ENCODE peak calls at places on chromosome 18, in ten cellular contexts. T is gastrocnemius medialis, W is IMR-90, C is H54, Z is A549, K is NB4, I is body of pancreas, S is sigmoid colon, H is right lobe of liver, E is heart left ventricle. R is an unnamed sample.
A peak's percentile ranks its signal among the peaks of the same experiment; 100 is the strongest.

GRCh38 chr18:61554117-61554776 is 221.0 kb downstream of the CDH20 start:
- DNase-seq in C (no peak), S (no peak), W (no peak), H (peak; percentile 52), K (no peak), Z (no peak), T (no peak), I (peak; percentile 32), E (no peak), R (no peak)

GRCh38 chr18:44673256-44673950 is 7.3 kb upstream of the SETBP1 start:
- DNase-seq in K (no peak), C (no peak), S (no peak), H (no peak), Z (no peak), W (no peak), E (no peak), T (no peak), I (no peak), R (no peak)

GRCh38 chr18:46134920-46135675 is 30.9 kb downstream of the HAUS1 start:
- DNase-seq in C (no peak), S (no peak), I (no peak), Z (no peak), K (no peak), H (no peak), T (peak; percentile 86), E (peak; percentile 47), W (no peak), R (no peak)

GRCh38 chr18:34801769-34802168 is 91.7 kb downstream of the DTNA start:
- DNase-seq in Z (no peak), C (no peak), I (no peak), W (peak; percentile 72), K (no peak), S (no peak), E (no peak), T (no peak), H (no peak), R (no peak)

GRCh38 chr18:24502621-24503020 is 42.2 kb downstream of the HRH4 start:
- DNase-seq in E (no peak), S (no peak), K (no peak), T (no peak), Z (no peak), C (no peak), W (no peak), H (no peak), I (no peak), R (no peak)

GRCh38 chr18:56696966-56697365 is 45.8 kb downstream of the WDR7 start:
- DNase-seq in E (no peak), C (no peak), S (no peak), W (peak; percentile 67), I (no peak), T (no peak), H (no peak), K (no peak), Z (peak; percentile 39), R (no peak)

GRCh38 chr18:2070636-2071035 is 500.7 kb downstream of the METTL4 start:
- DNase-seq in H (no peak), S (no peak), I (peak; percentile 47), K (no peak), C (no peak), T (no peak), W (no peak), Z (no peak), E (no peak), R (no peak)

GRCh38 chr18:750456-750855 is 38.0 kb upstream of the ENOSF1 start:
- DNase-seq in W (no peak), S (no peak), I (no peak), H (no peak), Z (no peak), T (no peak), K (no peak), C (no peak), E (no peak), R (no peak)

GRCh38 chr18:5958822-5959221 is 63.5 kb upstream of the TMEM200C start:
- DNase-seq in W (no peak), T (no peak), K (no peak), Z (no peak), E (no peak), S (no peak), I (no peak), H (no peak), C (no peak), R (no peak)

GRCh38 chr18:67281746-67282145 is 234.8 kb downstream of the DSEL start:
- DNase-seq in I (no peak), S (no peak), T (no peak), C (no peak), H (no peak), K (no peak), E (no peak), Z (no peak), W (no peak), R (no peak)

GRCh38 chr18:23560186-23560585 is 26.1 kb downstream of the NPC1 start:
- DNase-seq in W (no peak), H (no peak), T (no peak), C (no peak), K (no peak), Z (no peak), E (no peak), I (no peak), S (no peak), R (no peak)

GRCh38 chr18:50177294-50177992 is 17.5 kb downstream of the MYO5B start:
- DNase-seq in C (no peak), K (no peak), E (no peak), S (no peak), H (no peak), I (no peak), Z (no peak), T (no peak), W (no peak), R (no peak)

GRCh38 chr18:13165636-13166423 is 52.7 kb upstream of the LDLRAD4 start:
- DNase-seq in H (no peak), S (no peak), K (no peak), C (no peak), I (no peak), E (no peak), Z (no peak), W (no peak), T (no peak), R (no peak)

GRCh38 chr18:36828630-36829361 is at the start of the genes KIAA1328 and TPGS2:
- DNase-seq in H (peak; percentile 91), I (peak; percentile 76), K (peak; percentile 94), Z (peak; percentile 88), W (peak; percentile 81), S (peak; percentile 90), T (peak; percentile 71), C (peak; percentile 69), E (peak; percentile 87), R (peak; percentile 96)
- TF ChIP-seq POLR2A in H (peak; percentile 35), I (peak; percentile 82), K (peak; percentile 44), Z (peak; percentile 53), W (peak; percentile 69), S (no peak), T (peak; percentile 43), C (peak; percentile 36), E (peak; percentile 65), R (no peak)

DNA sequence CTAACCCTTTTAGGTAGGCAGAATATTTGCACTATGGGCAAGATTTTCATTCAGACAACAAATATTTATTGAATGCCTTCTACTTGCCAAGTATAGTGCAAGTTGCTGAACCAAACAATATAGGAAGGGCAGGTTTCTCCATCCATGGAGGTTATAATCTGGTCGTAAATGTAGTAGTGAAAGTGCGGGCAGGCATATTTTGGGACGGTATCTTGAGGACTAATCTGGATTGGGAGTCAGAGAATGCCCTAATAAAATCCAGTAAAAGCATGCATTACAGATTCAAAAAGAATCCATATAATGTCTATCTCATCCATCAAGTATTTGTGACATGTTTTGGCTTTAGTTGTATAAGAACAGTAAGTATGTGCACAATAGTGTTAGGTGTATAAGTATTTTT is 1.7 kb upstream of the NDUFV2 start:
- DNase-seq in H (no peak), S (no peak), K (no peak), I (no peak), Z (no peak), W (no peak), T (no peak), C (no peak), E (no peak), R (no peak)
- TF ChIP-seq POLR2A in H (no peak), S (no peak), K (no peak), I (no peak), Z (no peak), W (no peak), T (no peak), C (no peak), E (no peak), R (no peak)

GRCh38 chr18:63155169-63155852 is 164.3 kb downstream of the BCL2 start:
- DNase-seq in E (peak; percentile 58), W (no peak), H (peak; percentile 77), S (peak; percentile 76), K (peak; percentile 52), C (peak; percentile 44), T (peak; percentile 77), Z (peak; percentile 46), I (peak; percentile 79), R (peak; percentile 91)
- TF ChIP-seq POLR2A in E (no peak), W (no peak), H (no peak), S (no peak), K (no peak), C (no peak), T (no peak), Z (no peak), I (no peak), R (no peak)

DNA sequence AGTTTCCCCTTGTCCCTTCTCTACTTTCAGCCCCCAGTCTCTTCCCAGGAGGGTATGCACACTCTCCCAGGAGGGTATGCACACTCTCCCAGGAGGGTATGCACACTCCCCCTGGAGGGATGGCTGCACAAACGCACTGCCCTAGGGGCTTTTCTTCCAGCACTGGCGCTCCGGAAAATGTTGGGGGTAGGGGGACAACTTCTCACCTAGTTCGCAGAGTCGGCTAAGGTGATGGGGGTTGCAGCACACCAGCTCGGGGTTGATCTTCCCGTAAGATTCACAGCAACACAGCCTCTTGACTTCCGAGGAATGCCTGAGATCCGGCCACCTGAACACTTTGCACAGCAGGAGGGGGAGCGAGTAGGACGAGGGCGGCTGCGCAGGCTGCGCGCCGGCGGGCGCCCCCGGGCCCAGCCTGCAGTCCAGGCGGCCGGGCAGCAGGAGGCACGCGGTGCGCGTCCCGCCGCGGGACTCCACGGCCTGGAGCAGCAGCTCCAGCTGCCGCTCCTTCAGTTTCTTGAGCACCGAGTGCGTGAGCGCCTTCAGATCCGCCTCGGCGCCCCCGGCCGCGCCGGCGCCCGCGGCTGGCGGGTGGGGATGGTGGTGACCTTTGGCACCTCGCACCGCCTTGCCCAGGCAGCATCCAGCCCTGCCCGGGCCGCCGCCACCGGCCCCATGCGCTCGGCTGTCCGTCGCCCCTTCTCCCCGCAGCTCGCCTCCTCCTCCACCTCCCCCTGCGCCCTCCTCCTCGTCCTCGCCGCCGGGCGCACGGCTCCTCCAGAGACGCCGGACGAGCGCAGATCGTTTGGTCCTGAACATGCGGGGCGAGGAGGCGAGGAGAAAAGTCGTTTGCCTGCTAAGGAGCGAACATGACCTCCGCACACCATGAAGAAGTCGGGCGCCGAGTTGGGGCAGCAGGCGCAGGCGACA is 894 bp downstream of the SMAD7 start:
- DNase-seq in E (no peak), T (no peak), H (no peak), Z (peak; percentile 62), W (peak; percentile 60), I (peak; percentile 64), S (no peak), K (peak; percentile 76), C (no peak), R (no peak)
- TF ChIP-seq POLR2A in E (peak; percentile 10), T (peak; percentile 34), H (no peak), Z (no peak), W (peak; percentile 24), I (peak; percentile 26), S (no peak), K (no peak), C (no peak), R (no peak)

GRCh38 chr18:9614401-9615279 is at the start of gene PPP4R1:
- DNase-seq in C (peak; percentile 49), I (peak; percentile 85), W (peak; percentile 52), H (peak; percentile 86), Z (peak; percentile 67), E (peak; percentile 83), S (peak; percentile 90), K (peak; percentile 90), T (peak; percentile 72), R (peak; percentile 66)
- TF ChIP-seq POLR2A in C (peak; percentile 37), I (peak; percentile 49), W (peak; percentile 64), H (peak; percentile 58), Z (peak; percentile 34), E (peak; percentile 29), S (no peak), K (no peak), T (peak; percentile 31), R (no peak)

R was measured in lower leg skin.